ENCODE peak calls at places on chromosomes 11 and 22, in ten cellular contexts. M is astrocyte of the cerebellum; H is stimulated activated CD8-positive, alpha-beta memory T cell treated with anti-CD3 and anti-CD28 coated beads, Interleukin-15, amount 100 ng/mL, for 24 hours; T is NCI-H1417; P is RPMI8226; F is NCI-H526; W is epithelial cell of esophagus; Y is colonic mucosa; O is non-pigmented ciliary epithelial cell; B is activated CD4-positive, alpha-beta T cell treated with anti-CD3 and anti-CD28 coated beads, Interleukin-2, amount 50 U/mL, for 1 hour. G is an unnamed sample.

GRCh38 chr11:100735949-100736675 is 49.0 kb downstream of the ARHGAP42 start:
- DNase-seq in M (no peak), H (no peak), T (no peak), P (no peak), F (no peak), W (peak; percentile 29), Y (no peak), O (peak; percentile 26), B (no peak), G (no peak)

GRCh38 chr11:86816251-86816726 is 15.9 kb downstream of the PRSS23 start:
- DNase-seq in M (no peak), H (no peak), T (no peak), P (no peak), F (no peak), W (no peak), Y (no peak), O (peak; percentile 37), B (no peak), G (no peak)

GRCh38 chr11:9990221-9990973 is 303.6 kb downstream of the SBF2 start:
- DNase-seq in M (no peak), H (no peak), T (no peak), P (no peak), F (peak; percentile 4), W (no peak), Y (no peak), O (no peak), B (no peak), G (no peak)

GRCh38 chr22:44197271-44197670 is 16.5 kb downstream of the PARVG start:
- DNase-seq in M (no peak), H (no peak), T (no peak), P (no peak), F (no peak), W (no peak), Y (no peak), O (no peak), B (no peak), G (no peak)

GRCh38 chr11:68271023-68271780 is 571 bp downstream of the C11orf24 start:
- DNase-seq in M (peak; percentile 57), H (peak; percentile 16), T (peak; percentile 10), P (peak; percentile 94), F (peak; percentile 92), W (peak; percentile 76), Y (peak; percentile 62), O (peak; percentile 50), B (peak; percentile 57), G (peak; percentile 59)

GRCh38 chr11:131038597-131038996 is 122.3 kb upstream of the SNX19 start:
- DNase-seq in M (no peak), H (no peak), T (no peak), P (peak; percentile 42), F (peak; percentile 96), W (peak; percentile 67), Y (no peak), O (peak; percentile 1), B (no peak), G (no peak)

GRCh38 chr22:34776827-34777226 is 289.1 kb upstream of the ISX start:
- DNase-seq in M (no peak), H (no peak), T (no peak), P (no peak), F (no peak), W (no peak), Y (no peak), O (no peak), B (no peak), G (no peak)

GRCh38 chr11:61486779-61487178 is 21.8 kb upstream of the LRRC10B start:
- DNase-seq in M (no peak), H (no peak), T (no peak), P (peak; percentile 51), F (no peak), W (peak; percentile 34), Y (no peak), O (no peak), B (no peak), G (no peak)

GRCh38 chr11:130216591-130217132 is 57.1 kb downstream of the ST14 start:
- DNase-seq in M (no peak), H (no peak), T (no peak), P (no peak), F (no peak), W (no peak), Y (no peak), O (no peak), B (no peak), G (no peak)

GRCh38 chr22:50698546-50698945 is 25.9 kb downstream of the SHANK3 start:
- DNase-seq in M (no peak), H (no peak), T (no peak), P (no peak), F (no peak), W (no peak), Y (no peak), O (no peak), B (no peak), G (no peak)

GRCh38 chr22:49767355-49768062 is 60.2 kb downstream of the BRD1 start:
- DNase-seq in M (peak; percentile 6), H (no peak), T (no peak), P (peak; percentile 46), F (peak; percentile 56), W (peak; percentile 72), Y (no peak), O (no peak), B (no peak), G (peak; percentile 8)

GRCh38 chr11:119181677-119182412 is 3.4 kb upstream of the NHERF4 start:
- DNase-seq in M (no peak), H (no peak), T (no peak), P (peak; percentile 42), F (no peak), W (no peak), Y (no peak), O (no peak), B (no peak), G (no peak)

GRCh38 chr11:124394408-124394807 is 4.4 kb downstream of the OR8B3 start:
- DNase-seq in M (no peak), H (no peak), T (no peak), P (no peak), F (peak; percentile 13), W (peak; percentile 30), Y (no peak), O (peak; percentile 19), B (no peak), G (no peak)

GRCh38 chr11:46367244-46367915 is 14.1 kb upstream of the MDK start:
- DNase-seq in M (no peak), H (peak; percentile 63), T (peak; percentile 42), P (no peak), F (peak; percentile 81), W (peak; percentile 50), Y (peak; percentile 77), O (no peak), B (peak; percentile 74), G (no peak)

GRCh38 chr11:120747801-120748484 is 236.4 kb downstream of the GRIK4 start:
- DNase-seq in M (no peak), H (no peak), T (no peak), P (no peak), F (no peak), W (peak; percentile 16), Y (no peak), O (no peak), B (no peak), G (peak; percentile 49)

GRCh38 chr11:69848196-69848595 is 29.0 kb upstream of the FGF3 start:
- DNase-seq in M (no peak), H (no peak), T (no peak), P (no peak), F (no peak), W (peak; percentile 78), Y (no peak), O (peak; percentile 14), B (no peak), G (peak; percentile 59)

GRCh38 chr11:62201376-62201775 is 7.1 kb upstream of the SCGB2A1 start:
- DNase-seq in M (no peak), H (no peak), T (peak; percentile 25), P (peak; percentile 50), F (peak; percentile 17), W (peak; percentile 46), Y (no peak), O (no peak), B (no peak), G (no peak)

GRCh38 chr22:20440637-20441591 is 3.3 kb upstream of the SCARF2 start:
- DNase-seq in M (no peak), H (no peak), T (no peak), P (no peak), F (no peak), W (no peak), Y (no peak), O (no peak), B (no peak), G (no peak)

GRCh38 chr22:19943665-19944026 is 2.0 kb upstream of the TXNRD2 start:
- DNase-seq in M (no peak), H (no peak), T (no peak), P (no peak), F (no peak), W (no peak), Y (no peak), O (peak; percentile 61), B (no peak), G (no peak)

GRCh38 chr11:1534682-1535081 is 37.4 kb downstream of the DUSP8 start:
- DNase-seq in M (no peak), H (no peak), T (no peak), P (no peak), F (no peak), W (no peak), Y (no peak), O (no peak), B (no peak), G (no peak)

GRCh38 chr11:94728541-94728940 is 39.6 kb upstream of the AMOTL1 start:
- DNase-seq in M (peak; percentile 65), H (no peak), T (no peak), P (no peak), F (no peak), W (peak; percentile 59), Y (no peak), O (no peak), B (no peak), G (no peak)

GRCh38 chr11:47413908-47414684 is 5.7 kb downstream of the SLC39A13 start:
- DNase-seq in M (no peak), H (no peak), T (no peak), P (no peak), F (no peak), W (no peak), Y (no peak), O (no peak), B (no peak), G (no peak)

GRCh38 chr22:44288951-44289350 is 23.8 kb downstream of the SHISAL1 start:
- DNase-seq in M (no peak), H (no peak), T (no peak), P (no peak), F (no peak), W (no peak), Y (no peak), O (no peak), B (no peak), G (no peak)

GRCh38 chr11:99199336-99199735 is 178.6 kb downstream of the CNTN5 start:
- DNase-seq in M (peak; percentile 71), H (no peak), T (no peak), P (no peak), F (no peak), W (no peak), Y (no peak), O (peak; percentile 32), B (no peak), G (no peak)

GRCh38 chr22:46687460-46687859 is 50.6 kb downstream of the CERK start:
- DNase-seq in M (no peak), H (no peak), T (no peak), P (no peak), F (no peak), W (no peak), Y (no peak), O (no peak), B (no peak), G (no peak)

GRCh38 chr11:134667175-134667500 is 255.1 kb upstream of the B3GAT1 start:
- DNase-seq in M (no peak), H (no peak), T (no peak), P (no peak), F (no peak), W (no peak), Y (no peak), O (no peak), B (no peak), G (no peak)